ENCODE peak calls at places on chromosomes 11 and 22, in five cellular contexts. One of them, this sample, is unnamed.

GRCh38 chr11:16685914-16686313 is 52.5 kb upstream of the C11orf58 start:
- DNase-seq in neural progenitor cell: no peak
- DNase-seq in adrenal gland: no peak
- DNase-seq in CD4-positive, alpha-beta T cell: no peak
- DNase-seq in psoas muscle: no peak
- DNase-seq in this sample: no peak

GRCh38 chr11:115528217-115528616 is 24.0 kb upstream of the CADM1 start:
- DNase-seq in neural progenitor cell: peak
- DNase-seq in adrenal gland: no peak
- DNase-seq in CD4-positive, alpha-beta T cell: no peak
- DNase-seq in psoas muscle: no peak
- DNase-seq in this sample: no peak

GRCh38 chr11:63879598-63879997 is 37.4 kb downstream of the RCOR2 start:
- DNase-seq in neural progenitor cell: no peak
- DNase-seq in adrenal gland: no peak
- DNase-seq in CD4-positive, alpha-beta T cell: no peak
- DNase-seq in psoas muscle: no peak
- DNase-seq in this sample: no peak

GRCh38 chr22:17086750-17087149 is 1.9 kb downstream of the IL17RA start:
- DNase-seq in neural progenitor cell: no peak
- DNase-seq in adrenal gland: no peak
- DNase-seq in CD4-positive, alpha-beta T cell: no peak
- DNase-seq in psoas muscle: no peak
- DNase-seq in this sample: no peak

GRCh38 chr11:79440451-79441158 is at the start of gene TENM4:
- DNase-seq in neural progenitor cell: peak
- DNase-seq in adrenal gland: peak
- DNase-seq in CD4-positive, alpha-beta T cell: no peak
- DNase-seq in psoas muscle: peak
- DNase-seq in this sample: peak

GRCh38 chr11:132082566-132082965 is 712.2 kb downstream of the NTM start:
- DNase-seq in neural progenitor cell: no peak
- DNase-seq in adrenal gland: no peak
- DNase-seq in CD4-positive, alpha-beta T cell: no peak
- DNase-seq in psoas muscle: no peak
- DNase-seq in this sample: no peak

GRCh38 chr11:11931461-11932055 is 76.9 kb downstream of the DKK3 start:
- DNase-seq in neural progenitor cell: peak
- DNase-seq in adrenal gland: peak
- DNase-seq in CD4-positive, alpha-beta T cell: no peak
- DNase-seq in psoas muscle: no peak
- DNase-seq in this sample: no peak

GRCh38 chr11:134579709-134580634 is 167.9 kb upstream of the B3GAT1 start:
- DNase-seq in neural progenitor cell: no peak
- DNase-seq in adrenal gland: no peak
- DNase-seq in CD4-positive, alpha-beta T cell: no peak
- DNase-seq in psoas muscle: no peak
- DNase-seq in this sample: no peak

GRCh38 chr22:28988455-28988854 is 73.2 kb downstream of the C22orf31 start:
- DNase-seq in neural progenitor cell: no peak
- DNase-seq in adrenal gland: no peak
- DNase-seq in CD4-positive, alpha-beta T cell: no peak
- DNase-seq in psoas muscle: no peak
- DNase-seq in this sample: no peak

GRCh38 chr22:50306753-50307749 is at the start of gene PLXNB2:
- DNase-seq in neural progenitor cell: peak
- DNase-seq in adrenal gland: peak
- DNase-seq in CD4-positive, alpha-beta T cell: no peak
- DNase-seq in psoas muscle: peak
- DNase-seq in this sample: peak

GRCh38 chr11:66881436-66881835 is 24.6 kb downstream of the LRFN4 start:
- DNase-seq in neural progenitor cell: no peak
- DNase-seq in adrenal gland: no peak
- DNase-seq in CD4-positive, alpha-beta T cell: no peak
- DNase-seq in psoas muscle: peak
- DNase-seq in this sample: no peak

GRCh38 chr22:39960791-39961746 is 872 bp downstream of the TMA7B start:
- DNase-seq in neural progenitor cell: no peak
- DNase-seq in adrenal gland: no peak
- DNase-seq in CD4-positive, alpha-beta T cell: peak
- DNase-seq in psoas muscle: no peak
- DNase-seq in this sample: no peak

GRCh38 chr11:110367571-110367970 is 62.2 kb upstream of the FDX1 start:
- DNase-seq in neural progenitor cell: no peak
- DNase-seq in adrenal gland: no peak
- DNase-seq in CD4-positive, alpha-beta T cell: no peak
- DNase-seq in psoas muscle: no peak
- DNase-seq in this sample: no peak

GRCh38 chr11:2406878-2407410 is 6.4 kb downstream of the TSSC4 start:
- DNase-seq in neural progenitor cell: no peak
- DNase-seq in adrenal gland: no peak
- DNase-seq in CD4-positive, alpha-beta T cell: no peak
- DNase-seq in psoas muscle: no peak
- DNase-seq in this sample: no peak

GRCh38 chr11:2409026-2409553 is 8.5 kb downstream of the TSSC4 start:
- DNase-seq in neural progenitor cell: no peak
- DNase-seq in adrenal gland: no peak
- DNase-seq in CD4-positive, alpha-beta T cell: no peak
- DNase-seq in psoas muscle: no peak
- DNase-seq in this sample: no peak

GRCh38 chr11:2402890-2403645 is 2.5 kb downstream of the TSSC4 start:
- DNase-seq in neural progenitor cell: no peak
- DNase-seq in adrenal gland: no peak
- DNase-seq in CD4-positive, alpha-beta T cell: no peak
- DNase-seq in psoas muscle: no peak
- DNase-seq in this sample: no peak

GRCh38 chr11:2404735-2405196 is 4.2 kb downstream of the TSSC4 start:
- DNase-seq in neural progenitor cell: no peak
- DNase-seq in adrenal gland: no peak
- DNase-seq in CD4-positive, alpha-beta T cell: no peak
- DNase-seq in psoas muscle: no peak
- DNase-seq in this sample: no peak

GRCh38 chr11:2406476-2406875 is 5.9 kb downstream of the TSSC4 start:
- DNase-seq in neural progenitor cell: no peak
- DNase-seq in adrenal gland: no peak
- DNase-seq in CD4-positive, alpha-beta T cell: no peak
- DNase-seq in psoas muscle: no peak
- DNase-seq in this sample: no peak
- TF ChIP-seq CTCF in neural progenitor cell: no peak
- TF ChIP-seq CTCF in adrenal gland: no peak
- TF ChIP-seq CTCF in CD4-positive, alpha-beta T cell: no peak
- TF ChIP-seq CTCF in psoas muscle: no peak
- TF ChIP-seq CTCF in this sample: no peak

GRCh38 chr22:23402275-23403151 is 177.6 kb downstream of the IGLL1 start:
- DNase-seq in neural progenitor cell: peak
- DNase-seq in adrenal gland: no peak
- DNase-seq in CD4-positive, alpha-beta T cell: peak
- DNase-seq in psoas muscle: peak
- DNase-seq in this sample: peak
- TF ChIP-seq CTCF in neural progenitor cell: peak
- TF ChIP-seq CTCF in adrenal gland: peak
- TF ChIP-seq CTCF in CD4-positive, alpha-beta T cell: peak
- TF ChIP-seq CTCF in psoas muscle: peak
- TF ChIP-seq CTCF in this sample: peak

GRCh38 chr11:32385998-32386397 is 49.3 kb downstream of the WT1 start:
- DNase-seq in neural progenitor cell: peak
- DNase-seq in adrenal gland: no peak
- DNase-seq in CD4-positive, alpha-beta T cell: no peak
- DNase-seq in psoas muscle: no peak
- DNase-seq in this sample: no peak
- TF ChIP-seq CTCF in neural progenitor cell: peak
- TF ChIP-seq CTCF in adrenal gland: no peak
- TF ChIP-seq CTCF in CD4-positive, alpha-beta T cell: no peak
- TF ChIP-seq CTCF in psoas muscle: no peak
- TF ChIP-seq CTCF in this sample: peak

DNA sequence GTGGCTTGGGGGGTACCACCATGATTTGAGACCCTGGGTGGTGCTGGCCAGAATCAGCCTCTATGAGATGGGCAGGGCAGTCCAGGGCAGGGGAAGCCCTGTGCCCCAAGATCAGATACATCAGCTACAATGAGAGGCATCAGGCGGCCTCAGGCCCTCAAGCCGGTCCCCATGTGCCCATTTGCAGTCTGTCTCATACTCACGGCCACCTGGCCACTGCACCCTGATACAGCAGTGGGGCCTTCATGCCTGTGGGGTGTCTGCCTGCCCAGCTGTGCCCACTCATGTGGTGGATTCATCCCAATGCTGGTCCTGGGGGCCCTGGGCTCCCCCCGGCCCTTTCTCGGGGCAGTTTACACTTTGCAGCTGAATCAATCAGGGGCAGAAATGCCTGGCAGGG is 42.4 kb upstream of the KCNQ1OT1 start:
- DNase-seq in neural progenitor cell: no peak
- DNase-seq in adrenal gland: no peak
- DNase-seq in CD4-positive, alpha-beta T cell: no peak
- DNase-seq in psoas muscle: peak
- DNase-seq in this sample: no peak
- TF ChIP-seq CTCF in neural progenitor cell: no peak
- TF ChIP-seq CTCF in adrenal gland: no peak
- TF ChIP-seq CTCF in CD4-positive, alpha-beta T cell: no peak
- TF ChIP-seq CTCF in psoas muscle: no peak
- TF ChIP-seq CTCF in this sample: no peak

GRCh38 chr11:69918231-69918937 is 99.2 kb upstream of the FGF3 start:
- DNase-seq in neural progenitor cell: no peak
- DNase-seq in adrenal gland: peak
- DNase-seq in CD4-positive, alpha-beta T cell: no peak
- DNase-seq in psoas muscle: peak
- DNase-seq in this sample: no peak
- TF ChIP-seq CTCF in neural progenitor cell: no peak
- TF ChIP-seq CTCF in adrenal gland: no peak
- TF ChIP-seq CTCF in CD4-positive, alpha-beta T cell: no peak
- TF ChIP-seq CTCF in psoas muscle: no peak
- TF ChIP-seq CTCF in this sample: no peak

GRCh38 chr11:44866301-44866700 is 84.4 kb downstream of the TP53I11 start:
- DNase-seq in neural progenitor cell: no peak
- DNase-seq in adrenal gland: no peak
- DNase-seq in CD4-positive, alpha-beta T cell: no peak
- DNase-seq in psoas muscle: no peak
- DNase-seq in this sample: no peak

GRCh38 chr11:44868021-44868420 is 82.7 kb downstream of the TP53I11 start:
- DNase-seq in neural progenitor cell: no peak
- DNase-seq in adrenal gland: no peak
- DNase-seq in CD4-positive, alpha-beta T cell: no peak
- DNase-seq in psoas muscle: no peak
- DNase-seq in this sample: no peak

GRCh38 chr11:44868455-44869421 is 81.9 kb downstream of the TP53I11 start:
- DNase-seq in neural progenitor cell: no peak
- DNase-seq in adrenal gland: no peak
- DNase-seq in CD4-positive, alpha-beta T cell: no peak
- DNase-seq in psoas muscle: no peak
- DNase-seq in this sample: no peak

GRCh38 chr11:44863231-44863630 is 87.5 kb downstream of the TP53I11 start:
- DNase-seq in neural progenitor cell: peak
- DNase-seq in adrenal gland: no peak
- DNase-seq in CD4-positive, alpha-beta T cell: no peak
- DNase-seq in psoas muscle: no peak
- DNase-seq in this sample: no peak

GRCh38 chr11:44865866-44866272 is 84.8 kb downstream of the TP53I11 start:
- DNase-seq in neural progenitor cell: peak
- DNase-seq in adrenal gland: peak
- DNase-seq in CD4-positive, alpha-beta T cell: no peak
- DNase-seq in psoas muscle: no peak
- DNase-seq in this sample: no peak
- TF ChIP-seq CTCF in neural progenitor cell: no peak
- TF ChIP-seq CTCF in adrenal gland: no peak
- TF ChIP-seq CTCF in CD4-positive, alpha-beta T cell: no peak
- TF ChIP-seq CTCF in psoas muscle: no peak
- TF ChIP-seq CTCF in this sample: no peak

DNA sequence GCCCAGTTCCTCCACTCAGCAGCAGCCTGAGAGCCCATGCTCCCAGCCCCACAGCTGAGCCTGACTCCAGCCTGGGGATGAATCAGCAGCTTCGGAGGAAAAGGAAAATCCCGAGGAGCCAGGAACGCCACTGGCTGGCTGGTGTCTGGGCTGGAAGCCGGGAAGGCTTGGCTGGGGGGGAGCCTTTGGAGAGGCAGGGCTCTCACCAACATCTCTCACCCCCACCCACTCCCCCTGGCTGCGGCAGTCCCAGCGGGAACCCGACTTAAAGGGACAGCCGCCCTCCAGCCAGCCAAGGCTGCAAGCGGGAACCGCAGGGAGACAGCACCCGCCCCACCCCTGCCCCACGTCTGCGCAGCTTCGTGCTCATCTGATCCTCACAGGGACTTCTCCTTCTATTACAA is 28.4 kb downstream of the KIAA0930 start:
- DNase-seq in neural progenitor cell: peak
- DNase-seq in adrenal gland: peak
- DNase-seq in CD4-positive, alpha-beta T cell: no peak
- DNase-seq in psoas muscle: peak
- DNase-seq in this sample: no peak
- TF ChIP-seq CTCF in neural progenitor cell: no peak
- TF ChIP-seq CTCF in adrenal gland: no peak
- TF ChIP-seq CTCF in CD4-positive, alpha-beta T cell: no peak
- TF ChIP-seq CTCF in psoas muscle: no peak
- TF ChIP-seq CTCF in this sample: no peak

GRCh38 chr22:32546480-32546879 is 71.9 kb downstream of the FBXO7 start:
- DNase-seq in neural progenitor cell: no peak
- DNase-seq in adrenal gland: no peak
- DNase-seq in CD4-positive, alpha-beta T cell: no peak
- DNase-seq in psoas muscle: no peak
- DNase-seq in this sample: no peak
- TF ChIP-seq CTCF in neural progenitor cell: no peak
- TF ChIP-seq CTCF in adrenal gland: no peak
- TF ChIP-seq CTCF in CD4-positive, alpha-beta T cell: no peak
- TF ChIP-seq CTCF in psoas muscle: no peak
- TF ChIP-seq CTCF in this sample: no peak